ENCODE peak calls at places on chromosomes 1 and 21, in six cellular contexts. P is PC-9, O is cardiac muscle cell, Q is Calu3, Y is epithelial cell of esophagus, G is fibroblast of pulmonary artery. D is an unnamed sample.

GRCh38 chr1:186967659-186968394 is 139.1 kb downstream of the PLA2G4A start:
- DNase-seq in P (no peak), O (no peak), Q (no peak), Y (peak), G (peak), D (no peak)

GRCh38 chr1:231803353-231803752 is 176.8 kb downstream of the DISC1 start:
- DNase-seq in P (no peak), O (no peak), Q (no peak), Y (no peak), G (peak), D (no peak)

GRCh38 chr1:242245255-242245654 is 246.4 kb upstream of the MAP1LC3C start:
- DNase-seq in P (no peak), O (no peak), Q (no peak), Y (no peak), G (no peak), D (no peak)

GRCh38 chr1:178093958-178094751 is at the start of gene RASAL2:
- DNase-seq in P (peak), O (peak), Q (peak), Y (peak), G (peak), D (no peak)

GRCh38 chr1:22074803-22075202 is 22.3 kb downstream of the CDC42 start:
- DNase-seq in P (no peak), O (no peak), Q (no peak), Y (no peak), G (no peak), D (no peak)

GRCh38 chr1:244151558-244151957 is 100.5 kb downstream of the ZBTB18 start:
- DNase-seq in P (no peak), O (no peak), Q (no peak), Y (no peak), G (no peak), D (no peak)

GRCh38 chr1:115237507-115237906 is 100.5 kb downstream of the NGF start:
- DNase-seq in P (no peak), O (no peak), Q (no peak), Y (peak), G (no peak), D (no peak)

GRCh38 chr1:59664167-59664566 is 150.6 kb upstream of the HOOK1 start:
- DNase-seq in P (no peak), O (no peak), Q (no peak), Y (no peak), G (no peak), D (no peak)

GRCh38 chr21:44436111-44436611 is 19.1 kb upstream of the LRRC3 start:
- DNase-seq in P (no peak), O (no peak), Q (no peak), Y (no peak), G (no peak), D (no peak)

GRCh38 chr1:61163794-61164193 is 81.4 kb downstream of the NFIA start:
- DNase-seq in P (no peak), O (no peak), Q (no peak), Y (no peak), G (no peak), D (no peak)

GRCh38 chr1:155455588-155456195 is 106.9 kb downstream of the ASH1L start:
- DNase-seq in P (no peak), O (peak), Q (no peak), Y (no peak), G (peak), D (no peak)

GRCh38 chr1:109532365-109533136 is 7.1 kb upstream of the GPR61 start:
- DNase-seq in P (peak), O (peak), Q (peak), Y (peak), G (peak), D (peak)

GRCh38 chr1:244052011-244052727 is 1.1 kb downstream of the ZBTB18 start:
- DNase-seq in P (no peak), O (no peak), Q (no peak), Y (no peak), G (no peak), D (no peak)

GRCh38 chr1:212908971-212909370 is 41.4 kb upstream of the VASH2 start:
- DNase-seq in P (no peak), O (no peak), Q (no peak), Y (no peak), G (no peak), D (no peak)

GRCh38 chr1:95041491-95042165 is 31.1 kb downstream of the ALG14 start:
- DNase-seq in P (peak), O (peak), Q (peak), Y (peak), G (peak), D (no peak)

GRCh38 chr1:8412183-8412831 is 94.4 kb downstream of the SLC45A1 start:
- DNase-seq in P (no peak), O (no peak), Q (no peak), Y (peak), G (peak), D (no peak)
- TF ChIP-seq CTCF in P (no peak), O (peak), Q (no peak), Y (no peak), G (peak), D (no peak)

GRCh38 chr21:37619464-37619974 is 252.9 kb downstream of the DYRK1A start:
- DNase-seq in P (no peak), O (no peak), Q (no peak), Y (peak), G (no peak), D (no peak)
- TF ChIP-seq CTCF in P (no peak), O (no peak), Q (no peak), Y (peak), G (no peak), D (no peak)

GRCh38 chr1:169918927-169919326 is 25.2 kb upstream of the SCYL3 start:
- DNase-seq in P (no peak), O (no peak), Q (no peak), Y (no peak), G (no peak), D (no peak)

GRCh38 chr1:169914534-169914933 is 20.8 kb upstream of the SCYL3 start:
- DNase-seq in P (no peak), O (no peak), Q (no peak), Y (peak), G (peak), D (no peak)

GRCh38 chr1:169909499-169909898 is 15.8 kb upstream of the SCYL3 start:
- DNase-seq in P (no peak), O (no peak), Q (no peak), Y (no peak), G (no peak), D (no peak)

GRCh38 chr1:169921080-169921479 is 27.4 kb upstream of the SCYL3 start:
- DNase-seq in P (no peak), O (no peak), Q (no peak), Y (no peak), G (no peak), D (no peak)

GRCh38 chr1:169915150-169915549 is 21.5 kb upstream of the SCYL3 start:
- DNase-seq in P (no peak), O (no peak), Q (no peak), Y (no peak), G (no peak), D (no peak)
- TF ChIP-seq CTCF in P (no peak), O (no peak), Q (no peak), Y (no peak), G (no peak), D (no peak)

DNA sequence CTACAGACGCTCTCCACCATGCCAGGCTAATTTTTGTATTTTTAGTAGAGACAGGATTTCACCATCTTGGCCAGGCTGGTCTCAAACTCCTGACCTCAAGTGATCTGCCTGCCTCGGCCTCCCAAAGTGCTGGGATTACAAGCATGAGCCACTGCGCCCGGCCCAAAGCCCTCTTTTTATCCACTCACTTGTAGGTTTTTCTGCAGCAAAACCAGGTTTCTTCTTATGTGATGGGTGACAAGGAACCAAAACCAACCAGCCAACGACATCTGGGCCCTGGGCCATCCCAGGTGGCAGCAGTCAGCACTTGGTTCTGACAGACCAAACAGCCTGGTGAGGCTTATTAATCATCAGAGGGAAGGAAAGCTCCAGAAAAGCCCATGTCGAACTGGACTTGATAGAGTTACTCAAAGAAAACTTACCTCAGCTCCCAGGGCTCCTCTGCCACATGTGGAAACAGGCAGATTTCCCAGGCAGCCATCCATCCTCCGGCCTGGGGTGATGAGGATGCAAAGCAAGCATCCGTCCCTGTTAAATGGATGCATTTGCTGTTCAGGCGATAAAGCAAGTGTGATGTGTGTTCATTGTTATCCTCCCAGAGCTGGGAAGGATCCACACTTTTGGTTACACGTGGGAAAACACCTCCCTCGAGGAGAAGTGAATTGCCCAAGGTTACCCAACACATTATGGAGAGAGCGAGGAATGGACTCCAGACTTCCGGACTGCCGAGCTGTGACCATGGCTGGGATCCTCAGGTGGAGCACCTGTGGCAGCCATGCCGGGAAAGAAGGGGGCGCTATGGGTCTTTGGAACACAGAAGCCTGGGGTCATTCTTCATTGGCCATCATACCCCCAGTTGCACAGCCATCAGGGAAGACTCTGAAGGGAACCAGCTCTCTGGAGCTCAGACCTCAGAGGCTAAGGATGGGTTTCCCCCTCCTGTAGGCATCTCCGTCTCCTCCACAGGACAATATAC is 118.8 kb downstream of the HUNK start:
- DNase-seq in P (no peak), O (no peak), Q (no peak), Y (no peak), G (no peak), D (no peak)
- TF ChIP-seq CTCF in P (no peak), O (no peak), Q (no peak), Y (no peak), G (no peak), D (no peak)

DNA sequence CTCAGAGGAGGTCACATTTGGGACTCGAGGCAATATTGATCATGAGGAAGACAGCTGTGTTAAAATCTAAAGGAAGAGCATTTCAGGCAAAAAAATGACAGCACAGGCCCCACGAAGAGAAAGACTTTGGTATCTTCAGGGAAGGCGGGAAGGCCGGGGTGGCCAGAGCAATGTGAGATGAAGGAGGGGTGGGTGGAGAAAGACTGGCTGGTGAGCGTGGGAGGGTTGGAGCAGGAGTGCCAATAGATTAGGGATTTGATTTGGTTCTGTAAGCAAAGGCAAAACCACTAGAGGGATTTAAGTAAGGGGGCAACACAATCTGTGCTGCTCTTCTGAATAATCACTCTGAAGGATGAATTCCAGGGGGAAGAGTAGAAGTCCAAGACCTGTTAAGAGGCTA is 48.0 kb upstream of the BCL9 start:
- DNase-seq in P (no peak), O (no peak), Q (no peak), Y (no peak), G (no peak), D (no peak)
- TF ChIP-seq CTCF in P (no peak), O (no peak), Q (no peak), Y (no peak), G (no peak), D (no peak)

GRCh38 chr1:100485855-100486258 is 52.1 kb upstream of the GPR88 start:
- DNase-seq in P (no peak), O (no peak), Q (no peak), Y (no peak), G (no peak), D (no peak)
- TF ChIP-seq CTCF in P (no peak), O (no peak), Q (no peak), Y (no peak), G (no peak), D (no peak)

GRCh38 chr1:27686223-27686990 is 14.4 kb upstream of the IFI6 start:
- DNase-seq in P (peak), O (no peak), Q (peak), Y (peak), G (no peak), D (no peak)

GRCh38 chr1:27682351-27682944 is 10.5 kb upstream of the IFI6 start:
- DNase-seq in P (no peak), O (no peak), Q (no peak), Y (no peak), G (no peak), D (no peak)

GRCh38 chr1:27689423-27690173 is 17.6 kb upstream of the IFI6 start:
- DNase-seq in P (no peak), O (no peak), Q (no peak), Y (no peak), G (peak), D (no peak)

GRCh38 chr1:27687906-27688305 is 15.9 kb upstream of the IFI6 start:
- DNase-seq in P (no peak), O (no peak), Q (no peak), Y (no peak), G (no peak), D (no peak)

GRCh38 chr1:27684176-27684575 is 12.2 kb upstream of the IFI6 start:
- DNase-seq in P (peak), O (no peak), Q (no peak), Y (no peak), G (no peak), D (no peak)
- TF ChIP-seq CTCF in P (no peak), O (no peak), Q (no peak), Y (no peak), G (no peak), D (no peak)

DNA sequence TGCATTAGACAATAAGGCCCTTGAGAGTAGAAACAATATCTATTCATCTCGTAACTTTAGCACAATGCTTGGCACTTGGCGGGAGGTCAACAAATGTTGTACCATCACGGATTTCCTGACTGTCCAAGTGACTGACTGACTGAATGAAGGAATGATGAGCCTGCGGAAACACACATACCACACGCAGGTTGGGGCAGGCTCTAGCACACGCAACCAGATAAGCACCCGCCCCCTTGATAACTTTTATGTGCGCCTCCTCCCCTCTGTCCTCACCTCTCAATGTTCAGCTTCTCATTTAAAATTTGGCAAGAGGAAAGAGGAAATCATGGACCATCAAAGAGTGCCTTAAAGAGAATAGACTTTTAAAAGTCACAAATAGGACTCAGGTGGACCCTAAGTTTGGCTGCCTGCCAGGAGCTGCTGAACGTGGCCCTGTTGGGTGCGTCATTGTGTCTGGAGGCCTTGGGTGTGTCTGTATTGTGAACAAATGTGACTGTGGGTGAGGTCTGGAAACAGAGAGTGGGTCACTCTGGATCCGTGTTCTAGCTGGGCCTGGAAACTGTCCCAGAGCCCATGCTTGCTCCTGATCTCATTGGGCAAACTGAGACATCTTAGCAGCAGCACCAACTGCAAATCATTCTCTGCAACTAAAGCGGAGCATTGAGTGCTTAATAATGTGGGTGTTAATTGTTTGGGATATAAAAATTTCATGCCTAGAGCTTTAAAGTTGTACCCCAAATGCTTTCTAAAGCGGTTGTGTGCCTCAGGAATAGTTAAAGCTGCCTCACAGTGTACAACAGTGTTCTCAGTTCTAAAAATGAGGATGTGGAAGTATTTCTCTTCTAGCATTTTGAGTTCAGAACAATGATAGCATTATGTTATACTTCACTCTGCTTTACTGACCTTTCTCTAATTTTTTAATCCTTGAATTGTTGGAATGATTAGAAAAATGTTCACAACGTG is 47.6 kb upstream of the ABCG1 start:
- DNase-seq in P (peak), O (no peak), Q (peak), Y (peak), G (no peak), D (no peak)
- TF ChIP-seq CTCF in P (no peak), O (no peak), Q (no peak), Y (no peak), G (no peak), D (no peak)